ENCODE peak calls at places on chromosomes 11 and 22, in seven cellular contexts. M, J, F, L, G, T and P are unnamed samples.
A peak's percentile ranks its signal among the peaks of the same experiment; 100 is the strongest.

GRCh38 chr11:27913650-27914049 is 194.3 kb downstream of the KIF18A start:
- DNase-seq in M (no peak), J (no peak), F (no peak), L (no peak), G (no peak), T (no peak), P (peak; percentile 76)

GRCh38 chr11:117052196-117053149 is 45.8 kb downstream of the SIK3 start:
- DNase-seq in M (no peak), J (no peak), F (no peak), L (no peak), G (no peak), T (no peak), P (no peak)

GRCh38 chr11:1152316-1153104 is 5.2 kb upstream of the MUC5AC start:
- DNase-seq in M (no peak), J (peak; percentile 56), F (no peak), L (no peak), G (no peak), T (no peak), P (peak; percentile 90)

GRCh38 chr11:45930031-45930794 is 7.8 kb downstream of the LARGE2 start:
- DNase-seq in M (no peak), J (peak; percentile 92), F (no peak), L (no peak), G (no peak), T (peak; percentile 38), P (no peak)

GRCh38 chr11:123371506-123372297 is 58.4 kb upstream of the GRAMD1B start:
- DNase-seq in M (no peak), J (no peak), F (no peak), L (no peak), G (no peak), T (no peak), P (no peak)

GRCh38 chr22:47162865-47163264 is 400.4 kb downstream of the TBC1D22A start:
- DNase-seq in M (no peak), J (no peak), F (peak; percentile 55), L (no peak), G (no peak), T (no peak), P (no peak)

GRCh38 chr11:91967018-91967715 is 257.5 kb upstream of the FAT3 start:
- DNase-seq in M (no peak), J (no peak), F (no peak), L (no peak), G (no peak), T (no peak), P (no peak)

GRCh38 chr11:36753960-36754359 is 155.9 kb upstream of the RAG2 start:
- DNase-seq in M (no peak), J (no peak), F (no peak), L (no peak), G (no peak), T (no peak), P (no peak)

GRCh38 chr11:13207665-13208594 is 69.7 kb upstream of the BMAL1 start:
- DNase-seq in M (no peak), J (no peak), F (no peak), L (no peak), G (no peak), T (peak; percentile 11), P (peak; percentile 76)

GRCh38 chr11:16815047-16815767 is 76.8 kb downstream of the C11orf58 start:
- DNase-seq in M (no peak), J (no peak), F (peak; percentile 76), L (peak; percentile 24), G (peak; percentile 17), T (no peak), P (no peak)

GRCh38 chr22:20471126-20471833 is 24.3 kb downstream of the KLHL22 start:
- DNase-seq in M (no peak), J (no peak), F (no peak), L (no peak), G (no peak), T (no peak), P (no peak)

GRCh38 chr11:72069787-72070251 is 10.5 kb downstream of the NUMA1 start:
- DNase-seq in M (no peak), J (no peak), F (peak; percentile 86), L (peak; percentile 20), G (peak; percentile 59), T (no peak), P (peak; percentile 93)

GRCh38 chr11:32379714-32380113 is 55.6 kb downstream of the WT1 start:
- DNase-seq in M (no peak), J (no peak), F (no peak), L (no peak), G (no peak), T (no peak), P (no peak)

GRCh38 chr11:131748146-131749050 is 378.0 kb downstream of the NTM start:
- DNase-seq in M (peak; percentile 58), J (peak; percentile 66), F (peak; percentile 81), L (peak; percentile 67), G (peak; percentile 51), T (no peak), P (peak; percentile 82)

GRCh38 chr22:17891427-17892167 is 117.3 kb upstream of the BID start:
- DNase-seq in M (no peak), J (no peak), F (no peak), L (peak; percentile 50), G (no peak), T (no peak), P (no peak)

GRCh38 chr11:45959851-45960250 is 37.4 kb downstream of the LARGE2 start:
- DNase-seq in M (no peak), J (no peak), F (no peak), L (no peak), G (no peak), T (no peak), P (no peak)

GRCh38 chr11:78986305-78986704 is 411.6 kb upstream of the NARS2 start:
- DNase-seq in M (no peak), J (no peak), F (no peak), L (no peak), G (no peak), T (no peak), P (no peak)

GRCh38 chr11:32792948-32793475 is 1.4 kb downstream of the CCDC73 start:
- DNase-seq in M (peak; percentile 27), J (peak; percentile 56), F (peak; percentile 76), L (peak; percentile 27), G (no peak), T (peak; percentile 59), P (peak; percentile 64)

GRCh38 chr11:120336641-120337132 is 474 bp downstream of the ARHGEF12 start:
- DNase-seq in M (no peak), J (no peak), F (peak; percentile 76), L (no peak), G (no peak), T (no peak), P (peak; percentile 61)

GRCh38 chr11:14029415-14029814 is 66.9 kb downstream of the SPON1 start:
- DNase-seq in M (no peak), J (no peak), F (no peak), L (no peak), G (no peak), T (no peak), P (no peak)

GRCh38 chr11:78562398-78562797 is 12.3 kb downstream of the NARS2 start:
- DNase-seq in M (no peak), J (no peak), F (no peak), L (no peak), G (no peak), T (no peak), P (peak; percentile 78)

GRCh38 chr11:85827768-85828639 is 17.1 kb upstream of the SYTL2 start:
- DNase-seq in M (no peak), J (no peak), F (no peak), L (no peak), G (no peak), T (no peak), P (peak; percentile 86)

GRCh38 chr11:95296621-95297025 is 65.6 kb upstream of the SESN3 start:
- DNase-seq in M (no peak), J (peak; percentile 47), F (no peak), L (no peak), G (no peak), T (no peak), P (no peak)

GRCh38 chr11:84580338-84580737 is 1046.8 kb downstream of the DLG2 start:
- DNase-seq in M (peak; percentile 11), J (no peak), F (no peak), L (no peak), G (no peak), T (no peak), P (no peak)

GRCh38 chr22:44102121-44102520 is 78.0 kb downstream of the PARVB start:
- DNase-seq in M (no peak), J (no peak), F (no peak), L (no peak), G (no peak), T (no peak), P (no peak)

GRCh38 chr11:65102142-65103095 is 6.4 kb downstream of the VPS51 start:
- DNase-seq in M (no peak), J (no peak), F (no peak), L (peak; percentile 41), G (no peak), T (no peak), P (no peak)

GRCh38 chr22:25987948-25988347 is 181.3 kb upstream of the SEZ6L start:
- DNase-seq in M (no peak), J (no peak), F (no peak), L (no peak), G (no peak), T (no peak), P (no peak)

GRCh38 chr11:6703247-6704063 is 20.3 kb upstream of the MRPL17 start:
- DNase-seq in M (peak; percentile 27), J (no peak), F (no peak), L (peak; percentile 13), G (peak; percentile 42), T (peak; percentile 28), P (peak; percentile 81)

GRCh38 chr11:12372111-12372510 is 5.3 kb upstream of the PARVA start:
- DNase-seq in M (no peak), J (no peak), F (no peak), L (no peak), G (no peak), T (no peak), P (no peak)

GRCh38 chr11:118265954-118266353 is 1.9 kb upstream of the MPZL2 start:
- DNase-seq in M (no peak), J (no peak), F (no peak), L (no peak), G (no peak), T (no peak), P (no peak)

GRCh38 chr11:79617561-79617960 is 176.7 kb upstream of the TENM4 start:
- DNase-seq in M (no peak), J (no peak), F (no peak), L (no peak), G (no peak), T (no peak), P (no peak)

GRCh38 chr11:102733232-102733875 is 8.6 kb upstream of the MMP8 start:
- DNase-seq in M (peak; percentile 59), J (peak; percentile 71), F (peak; percentile 61), L (no peak), G (peak; percentile 56), T (peak; percentile 1), P (peak; percentile 73)

GRCh38 chr22:41996826-41997225 is 1.8 kb upstream of the WBP2NL start:
- DNase-seq in M (no peak), J (no peak), F (no peak), L (no peak), G (no peak), T (no peak), P (no peak)

GRCh38 chr11:108597736-108598355 is 4.3 kb upstream of the EXPH5 start:
- DNase-seq in M (no peak), J (no peak), F (no peak), L (no peak), G (no peak), T (no peak), P (peak; percentile 19)

GRCh38 chr11:8806974-8807373 is 104.0 kb upstream of the AKIP1 start:
- DNase-seq in M (no peak), J (no peak), F (no peak), L (no peak), G (no peak), T (no peak), P (no peak)

GRCh38 chr11:48007677-48008076 is 27.3 kb downstream of the PTPRJ start:
- DNase-seq in M (no peak), J (no peak), F (no peak), L (no peak), G (no peak), T (no peak), P (peak; percentile 19)

GRCh38 chr22:46280063-46280817 is 12.4 kb downstream of the TTC38 start:
- DNase-seq in M (no peak), J (no peak), F (no peak), L (no peak), G (no peak), T (no peak), P (no peak)